ENCODE peak calls at places on chromosome 7, in five cellular contexts. P is ELR; R is Daoy; V is activated T-cell treated with anti-CD3 and anti-CD28 coated beads, Interleukin-2, amount 50 U/mL, for 24 hours; I is EL. M is an unnamed sample.

GRCh38 chr7:24328050-24328449 is 44.1 kb downstream of the NPY start:
- DNase-seq in V (no peak), I (no peak), R (no peak), P (no peak), M (no peak)

GRCh38 chr7:73879977-73880681 is 19.2 kb downstream of the TMEM270 start:
- DNase-seq in R (no peak), I (peak), P (no peak), V (no peak), M (no peak)

GRCh38 chr7:33874943-33875342 is 30.4 kb upstream of the BMPER start:
- DNase-seq in V (no peak), P (peak), I (peak), R (no peak), M (peak)

GRCh38 chr7:134367956-134368749 is 51.4 kb upstream of the SLC35B4 start:
- DNase-seq in P (no peak), R (no peak), V (no peak), I (no peak), M (no peak)

GRCh38 chr7:137135654-137136350 is 207.7 kb downstream of the PTN start:
- DNase-seq in V (no peak), R (no peak), P (peak), I (peak), M (no peak)

GRCh38 chr7:122885583-122886356 is 490 bp downstream of the CADPS2 start:
- DNase-seq in V (no peak), P (peak), I (peak), R (peak), M (peak)

GRCh38 chr7:42183547-42183946 is 53.5 kb downstream of the GLI3 start:
- DNase-seq in V (no peak), R (no peak), I (peak), P (peak), M (no peak)

GRCh38 chr7:851204-851603 is 18.9 kb downstream of the SUN1 start:
- DNase-seq in P (no peak), V (no peak), I (no peak), R (no peak), M (no peak)

GRCh38 chr7:42606217-42606905 is 305.5 kb downstream of the C7orf25 start:
- DNase-seq in P (no peak), V (no peak), R (no peak), I (no peak), M (no peak)

GRCh38 chr7:128830231-128831177 is at the start of gene FLNC:
- DNase-seq in R (peak), P (peak), V (peak), I (peak), M (peak)